ENCODE peak calls at places on chromosomes 6 and 20, in eight cellular contexts. X, I, U, G, S, P, H and B are unnamed samples.

GRCh38 chr6:43186019-43186418 is 4.0 kb downstream of the CUL9 start:
- DNase-seq in P (no peak), I (no peak), U (no peak), S (no peak), X (peak; percentile 42), G (no peak), H (no peak), B (no peak)

GRCh38 chr6:166672624-166673165 is 45.6 kb upstream of the RPS6KA2 start:
- DNase-seq in S (no peak), I (no peak), G (no peak), U (peak; percentile 47), X (no peak), P (no peak), H (no peak), B (no peak)

GRCh38 chr6:89372506-89372901 is 20.0 kb upstream of the UBE2J1 start:
- DNase-seq in I (no peak), P (no peak), X (no peak), S (peak; percentile 34), U (no peak), G (peak; percentile 80), H (no peak), B (no peak)

GRCh38 chr20:35828434-35828833 is 56.6 kb downstream of the PHF20 start:
- DNase-seq in X (no peak), P (no peak), S (no peak), U (peak; percentile 31), I (no peak), G (no peak), H (no peak), B (peak; percentile 9)

GRCh38 chr20:21702001-21702400 is 3.5 kb upstream of the PAX1 start:
- DNase-seq in I (no peak), S (no peak), P (no peak), H (no peak), G (no peak), X (no peak), U (no peak), B (no peak)

GRCh38 chr6:19332806-19333460 is 504.2 kb upstream of the ID4 start:
- DNase-seq in H (no peak), G (no peak), X (no peak), U (no peak), S (no peak), I (no peak), P (no peak), B (no peak)

GRCh38 chr6:105646391-105646867 is 243.5 kb upstream of the PREP start:
- DNase-seq in U (no peak), G (peak; percentile 12), H (no peak), I (no peak), X (no peak), P (peak; percentile 13), S (peak; percentile 23), B (no peak)

GRCh38 chr6:139597781-139598368 is 223.4 kb upstream of the CITED2 start:
- DNase-seq in H (no peak), X (peak; percentile 79), P (peak; percentile 98), S (peak; percentile 88), U (no peak), I (no peak), G (no peak), B (peak; percentile 97)

GRCh38 chr6:112269165-112269564 is 14.8 kb upstream of the LAMA4 start:
- DNase-seq in I (no peak), S (no peak), H (no peak), P (peak; percentile 31), U (no peak), G (no peak), X (no peak), B (no peak)

GRCh38 chr20:51529758-51530157 is 12.8 kb downstream of the NFATC2 start:
- DNase-seq in P (peak; percentile 61), I (no peak), U (no peak), X (no peak), S (no peak), G (no peak), H (no peak), B (no peak)

GRCh38 chr20:10513931-10514575 is 78.9 kb downstream of the SLX4IP start:
- DNase-seq in P (no peak), I (no peak), S (peak; percentile 40), X (no peak), H (no peak), G (no peak), U (no peak), B (peak; percentile 65)

GRCh38 chr6:3789018-3789895 is 37.7 kb upstream of the PXDC1 start:
- DNase-seq in G (no peak), I (no peak), X (no peak), U (no peak), H (no peak), P (peak; percentile 77), S (peak; percentile 34), B (peak; percentile 51)

GRCh38 chr6:97705568-97705967 is 422.6 kb upstream of the MMS22L start:
- DNase-seq in P (peak; percentile 2), X (no peak), I (no peak), U (peak; percentile 17), G (no peak), S (no peak), H (peak; percentile 38), B (peak; percentile 4)

GRCh38 chr6:5851261-5851757 is 155.4 kb downstream of the NRN1 start:
- DNase-seq in I (peak; percentile 46), G (peak; percentile 36), U (no peak), S (peak; percentile 45), H (no peak), X (peak; percentile 80), P (no peak), B (peak; percentile 9)

GRCh38 chr6:138226011-138226410 is 7.7 kb upstream of the PBOV1 start:
- DNase-seq in S (no peak), X (no peak), U (no peak), P (no peak), I (no peak), H (no peak), G (no peak), B (no peak)

GRCh38 chr6:6131492-6132109 is 124.9 kb upstream of the NRN1 start:
- DNase-seq in H (peak; percentile 31), I (peak; percentile 65), S (no peak), U (peak; percentile 22), X (no peak), P (no peak), G (peak; percentile 36), B (peak; percentile 9)

DNA sequence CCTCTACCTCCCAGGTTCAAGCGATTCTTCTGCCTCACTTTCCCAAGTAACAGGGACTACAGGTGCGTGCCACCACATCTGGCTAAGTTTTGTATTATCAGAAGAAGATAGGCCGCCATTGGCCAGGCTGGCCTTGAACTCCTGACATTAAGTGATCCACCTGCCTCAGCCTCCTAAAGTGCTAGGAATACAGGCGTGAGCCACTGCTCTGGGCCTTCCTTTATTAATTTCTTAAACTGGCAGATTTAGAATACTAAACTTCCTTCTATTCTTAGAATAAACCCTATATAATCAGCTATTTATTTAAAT is 86.6 kb downstream of the HFE start:
- DNase-seq in P (no peak), X (no peak), U (no peak), S (no peak), I (no peak), H (no peak), G (no peak), B (no peak)
- H3K9ac ChIP-seq in P (no peak overlapping the region), X (no peak overlapping the region), U (no peak overlapping the region), S (no peak overlapping the region), I (peak overlapping the region; percentile 74), H (no peak overlapping the region), G (no peak overlapping the region), B (no peak overlapping the region)

GRCh38 chr20:44993343-44993742 is 27.0 kb downstream of the STK4 start:
- DNase-seq in I (peak; percentile 27), U (no peak), P (peak; percentile 12), H (no peak), S (peak; percentile 7), G (peak; percentile 47), X (no peak), B (peak; percentile 16)
- H3K4me1 ChIP-seq in I (no peaks in the 10 kb centered on the region), U (peaks cover 3% of the 10 kb centered on the region), P (peaks cover 10% of the 10 kb centered on the region), H (no peaks in the 10 kb centered on the region), S (no peaks in the 10 kb centered on the region), G (peaks cover 51% of the 10 kb centered on the region), X (no peaks in the 10 kb centered on the region), B (peaks cover 27% of the 10 kb centered on the region)

DNA sequence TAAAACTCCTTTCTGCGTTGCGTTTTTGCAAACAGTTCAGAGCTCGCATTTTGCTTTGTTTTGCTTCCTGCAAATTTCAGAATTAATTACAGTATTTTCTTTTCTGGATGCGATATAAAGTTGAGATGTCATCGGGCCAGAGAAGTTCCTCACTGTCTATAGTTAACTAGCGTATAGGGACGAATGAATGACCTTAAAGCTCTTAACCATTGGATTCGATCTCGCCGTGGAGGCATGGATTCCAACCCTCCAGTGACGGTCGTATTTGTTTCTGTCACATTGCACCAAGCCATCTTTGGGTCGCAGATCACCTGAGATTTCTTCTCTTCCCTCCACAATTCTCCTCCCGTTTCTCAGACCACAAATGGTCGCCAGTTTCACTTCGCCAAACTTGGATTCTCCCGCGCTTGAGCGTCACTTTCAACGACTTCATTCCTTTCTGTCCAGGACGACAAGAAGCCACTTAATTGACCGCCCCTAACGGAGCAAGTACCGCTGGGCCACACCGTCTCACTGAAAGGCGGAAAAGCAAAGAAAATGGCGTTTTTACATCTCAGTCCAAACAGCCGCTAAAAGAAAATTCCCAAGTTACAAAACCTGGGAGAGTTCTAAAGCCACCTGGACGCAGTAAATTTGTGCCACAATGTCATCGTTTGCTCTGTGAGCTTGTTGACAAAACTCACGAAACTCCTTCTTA is 85.3 kb upstream of the ZNF184 start:
- DNase-seq in G (no peak), P (no peak), H (no peak), X (no peak), U (no peak), S (no peak), I (no peak), B (no peak)
- H3K4me3 ChIP-seq in G (no peak overlapping the region), P (peak overlapping the region; percentile 30), H (peak overlapping the region; percentile 48), X (no peak overlapping the region), U (no peak overlapping the region), S (peak overlapping the region; percentile 74), I (peak overlapping the region; percentile 2), B (peak overlapping the region; percentile 36)

GRCh38 chr6:28658475-28659249 is 133.0 kb downstream of the GPX5 start:
- DNase-seq in X (no peak), S (peak; percentile 15), P (peak; percentile 12), H (no peak), I (no peak), G (no peak), U (peak; percentile 15), B (peak; percentile 47)
- H3K9ac ChIP-seq in X (no peak overlapping the region), S (peak overlapping the region; percentile 83), P (peak overlapping the region; percentile 45), H (no peak overlapping the region), I (peak overlapping the region; percentile 4), G (no peak overlapping the region), U (peak overlapping the region; percentile 24), B (peak overlapping the region; percentile 62)

GRCh38 chr20:44690781-44691423 is 24.3 kb upstream of the CCN5 start:
- DNase-seq in X (no peak), H (no peak), S (no peak), U (no peak), I (no peak), P (no peak), G (no peak), B (no peak)
- H3K4me1 ChIP-seq in X (peaks cover 4% of the 10 kb centered on the region), H (peaks cover 6% of the 10 kb centered on the region), S (peaks cover 10% of the 10 kb centered on the region), U (peaks cover 11% of the 10 kb centered on the region), I (no peaks in the 10 kb centered on the region), P (peaks cover 25% of the 10 kb centered on the region), G (peaks cover 5% of the 10 kb centered on the region), B (peaks cover 51% of the 10 kb centered on the region)

DNA sequence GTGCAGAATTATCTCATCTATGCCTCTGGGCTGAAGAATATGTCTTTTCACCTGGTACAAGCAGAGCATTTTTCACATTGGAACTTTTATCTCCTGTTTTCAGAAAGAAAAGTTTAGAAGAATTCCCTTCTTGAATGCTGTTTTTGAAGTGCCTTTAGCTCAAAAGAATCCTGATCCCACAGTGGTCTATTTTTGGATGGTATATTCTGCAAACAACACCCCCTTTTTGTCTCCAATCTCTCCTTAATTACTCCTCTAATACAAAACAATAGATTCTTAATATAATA is 57.7 kb upstream of the HFE start:
- DNase-seq in H (no peak), U (no peak), G (no peak), X (no peak), S (no peak), I (no peak), P (no peak), B (no peak)
- H3K4me3 ChIP-seq in H (no peak overlapping the region), U (no peak overlapping the region), G (no peak overlapping the region), X (no peak overlapping the region), S (no peak overlapping the region), I (peak overlapping the region; percentile 61), P (no peak overlapping the region), B (no peak overlapping the region)